ENCODE peak calls at places on chromosome 5, in nine cellular contexts. I, M, W, S, J, D, E, A and N are unnamed samples. For H3K4me1, the result is how much of the 10 kb centered on the place peaks cover.

GRCh38 chr5:93415819-93416218 is 165.2 kb downstream of the NR2F1-AS1 start:
- DNase-seq in I (no peak), M (no peak), W (no peak), S (no peak), J (no peak), D (no peak), E (no peak), A (no peak), N (no peak)

GRCh38 chr5:135830384-135831275 is 3.8 kb upstream of the SLC25A48 start:
- DNase-seq in I (no peak), M (no peak), W (no peak), S (no peak), J (no peak), D (no peak), E (no peak), A (no peak), N (no peak)

GRCh38 chr5:176388003-176388340 is 426 bp downstream of the NOP16 start:
- DNase-seq in I (no peak), M (peak), W (no peak), S (no peak), J (no peak), D (no peak), E (peak), A (peak), N (no peak)

GRCh38 chr5:176700239-176700847 is 53.1 kb downstream of the TSPAN17 start:
- DNase-seq in I (no peak), M (peak), W (no peak), S (no peak), J (no peak), D (no peak), E (peak), A (peak), N (no peak)

GRCh38 chr5:75078035-75078434 is 25.7 kb upstream of the GCNT4 start:
- DNase-seq in I (peak), M (no peak), W (no peak), S (no peak), J (no peak), D (no peak), E (no peak), A (no peak), N (no peak)

GRCh38 chr5:141814064-141814982 is 63.9 kb downstream of the PCDH1 start:
- DNase-seq in I (peak), M (peak), W (no peak), S (peak), J (peak), D (peak), E (peak), A (peak), N (no peak)

GRCh38 chr5:176359658-176360057 is 1.9 kb downstream of the KIAA1191 start:
- DNase-seq in I (no peak), M (no peak), W (no peak), S (no peak), J (no peak), D (no peak), E (no peak), A (no peak), N (no peak)

GRCh38 chr5:143051244-143052058 is 281.3 kb downstream of the ARHGAP26 start:
- DNase-seq in I (no peak), M (no peak), W (peak), S (no peak), J (no peak), D (no peak), E (no peak), A (peak), N (no peak)

GRCh38 chr5:34791761-34792244 is 47.2 kb upstream of the TTC23L start:
- DNase-seq in I (no peak), M (no peak), W (no peak), S (no peak), J (no peak), D (peak), E (no peak), A (no peak), N (no peak)

GRCh38 chr5:157600252-157600651 is 24.7 kb upstream of the ADAM19 start:
- DNase-seq in I (no peak), M (no peak), W (no peak), S (no peak), J (no peak), D (no peak), E (no peak), A (no peak), N (no peak)

GRCh38 chr5:75510836-75511434 is 494 bp downstream of the CERT1 start:
- DNase-seq in I (peak), M (peak), W (peak), S (no peak), J (peak), D (peak), E (peak), A (peak), N (peak)

GRCh38 chr5:109327572-109327971 is 82.2 kb downstream of the PJA2 start:
- DNase-seq in I (no peak), M (no peak), W (no peak), S (no peak), J (no peak), D (no peak), E (no peak), A (no peak), N (no peak)

GRCh38 chr5:94467560-94468504 is 150.6 kb downstream of the KIAA0825 start:
- DNase-seq in I (no peak), M (no peak), W (no peak), S (no peak), J (no peak), D (no peak), E (no peak), A (no peak), N (no peak)

GRCh38 chr5:135236951-135237791 is 161.9 kb downstream of the MACROH2A1 start:
- DNase-seq in I (no peak), M (no peak), W (no peak), S (no peak), J (no peak), D (peak), E (no peak), A (no peak), N (no peak)

GRCh38 chr5:146084376-146084775 is 21.0 kb downstream of the PLAC8L1 start:
- DNase-seq in I (no peak), M (no peak), W (no peak), S (no peak), J (no peak), D (no peak), E (no peak), A (no peak), N (no peak)

GRCh38 chr5:72611111-72611724 is 104.0 kb upstream of the ZNF366 start:
- DNase-seq in I (no peak), M (peak), W (peak), S (peak), J (peak), D (peak), E (peak), A (peak), N (peak)

GRCh38 chr5:6419340-6419852 is 29.3 kb upstream of the UBE2QL1 start:
- DNase-seq in I (no peak), M (no peak), W (no peak), S (peak), J (no peak), D (no peak), E (no peak), A (no peak), N (no peak)

GRCh38 chr5:159045165-159045811 is 54.4 kb downstream of the EBF1 start:
- DNase-seq in I (no peak), M (no peak), W (no peak), S (no peak), J (no peak), D (no peak), E (no peak), A (no peak), N (no peak)

DNA sequence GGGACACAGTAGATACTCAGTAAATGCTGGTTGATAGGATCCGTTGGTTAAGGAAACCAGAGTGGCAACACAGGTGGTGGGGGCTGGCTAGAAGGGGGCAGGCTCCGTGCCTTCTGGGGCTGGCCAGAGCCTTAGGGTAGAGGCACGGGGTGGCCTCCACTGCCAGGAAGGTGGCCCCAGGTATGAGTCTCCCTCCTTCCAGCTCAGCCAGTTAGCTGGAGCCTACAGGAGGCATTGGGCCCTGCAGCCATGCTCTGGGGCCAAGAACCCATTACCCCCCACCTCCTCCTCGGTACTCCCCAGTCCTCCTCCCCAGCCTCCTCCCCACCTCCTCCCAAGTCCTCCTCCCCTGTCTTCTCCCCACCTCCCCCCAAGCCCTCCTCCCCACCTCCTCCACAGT is 27.7 kb downstream of the CXXC5 start:
- DNase-seq in I (no peak), M (no peak), W (no peak), S (no peak), J (no peak), D (no peak), E (no peak), A (no peak), N (no peak)
- H3K4me1 ChIP-seq in I (under half), M (under half), W (under half), S (half or more), J (under half), D (under half), E (under half), A (under half), N (under half)

GRCh38 chr5:95957804-95958203 is 3.8 kb downstream of the ELL2 start:
- DNase-seq in I (no peak), M (no peak), W (no peak), S (no peak), J (no peak), D (no peak), E (no peak), A (no peak), N (no peak)
- H3K4me1 ChIP-seq in I (under half), M (under half), W (under half), S (under half), J (half or more), D (under half), E (under half), A (half or more), N (under half)

GRCh38 chr5:139676951-139677367 is 28.8 kb downstream of the CXXC5 start:
- DNase-seq in I (no peak), M (no peak), W (no peak), S (no peak), J (no peak), D (no peak), E (no peak), A (no peak), N (no peak)

GRCh38 chr5:139678283-139678613 is 30.1 kb downstream of the CXXC5 start:
- DNase-seq in I (no peak), M (no peak), W (no peak), S (no peak), J (no peak), D (no peak), E (no peak), A (no peak), N (no peak)

GRCh38 chr5:139677404-139678282 is 29.5 kb downstream of the CXXC5 start:
- DNase-seq in I (no peak), M (no peak), W (no peak), S (no peak), J (no peak), D (peak), E (no peak), A (peak), N (no peak)

GRCh38 chr5:139675213-139675612 is 27.1 kb downstream of the CXXC5 start:
- DNase-seq in I (no peak), M (no peak), W (no peak), S (no peak), J (no peak), D (no peak), E (no peak), A (no peak), N (no peak)

DNA sequence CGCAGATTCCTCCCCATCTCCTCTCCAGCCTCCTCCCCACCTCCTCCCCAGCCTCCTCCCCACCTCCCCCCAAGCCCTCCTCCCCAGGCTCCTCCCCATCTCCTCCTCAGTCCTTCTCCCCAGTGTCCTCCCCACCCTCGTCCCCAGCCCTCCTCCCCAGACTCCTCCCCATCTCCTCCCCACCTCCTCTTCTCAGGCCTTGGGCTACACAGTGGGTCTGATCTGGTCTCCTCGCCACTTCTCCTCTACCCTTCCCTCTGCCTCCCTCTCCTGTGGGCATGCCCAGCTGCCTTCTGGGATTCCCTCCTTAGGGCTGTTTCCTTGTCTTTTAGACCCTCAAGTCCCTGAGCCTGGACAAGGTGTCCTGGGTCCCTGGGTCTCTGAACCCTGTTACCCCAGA is 28.3 kb downstream of the CXXC5 start:
- DNase-seq in I (no peak), M (no peak), W (no peak), S (no peak), J (no peak), D (no peak), E (no peak), A (no peak), N (no peak)
- H3K4me1 ChIP-seq in I (under half), M (under half), W (under half), S (half or more), J (under half), D (under half), E (under half), A (under half), N (under half)

DNA sequence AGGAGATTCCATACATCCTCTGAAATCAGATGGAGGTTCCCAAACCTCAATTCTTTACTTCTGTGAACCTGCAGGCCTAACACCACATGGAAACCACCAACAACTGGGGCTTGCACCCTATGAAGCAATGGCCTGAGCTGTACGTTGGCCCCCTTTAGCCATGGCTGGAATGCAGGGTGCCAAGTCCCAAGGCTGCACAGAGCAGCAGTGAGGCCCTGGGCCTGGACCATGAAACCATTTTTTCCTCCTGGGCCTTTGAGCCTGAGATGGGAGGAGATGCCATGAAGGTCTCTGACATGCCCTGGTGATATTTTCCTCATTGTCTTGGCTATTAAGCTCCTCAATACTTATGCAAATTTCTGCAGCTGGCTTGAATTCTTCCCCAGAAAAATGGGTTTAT is 983.8 kb downstream of the CDH9 start:
- DNase-seq in I (no peak), M (no peak), W (no peak), S (no peak), J (no peak), D (no peak), E (no peak), A (no peak), N (no peak)
- H3K4me1 ChIP-seq in I (under half), M (under half), W (under half), S (under half), J (under half), D (under half), E (under half), A (under half), N (under half)